ENCODE peak calls at places on chromosomes 6 and 20, in six cellular contexts. One of them, this sample, is unnamed.
A peak's percentile ranks its signal among the peaks of the same experiment; 100 is the strongest.

GRCh38 chr20:8805737-8806442 is 263.0 kb upstream of the PLCB4 start:
- DNase-seq in left lung: no peak
- DNase-seq in astrocyte: no peak
- DNase-seq in endothelial cell of umbilical vein: no peak
- DNase-seq in spleen: no peak
- DNase-seq in heart right ventricle: no peak
- DNase-seq in this sample: no peak

GRCh38 chr6:62999796-63000195 is 211.5 kb upstream of the FKBP1C start:
- DNase-seq in left lung: no peak
- DNase-seq in astrocyte: peak; percentile 1
- DNase-seq in endothelial cell of umbilical vein: no peak
- DNase-seq in spleen: no peak
- DNase-seq in heart right ventricle: no peak
- DNase-seq in this sample: no peak

GRCh38 chr6:38417521-38417920 is 222.2 kb downstream of the BTBD9 start:
- DNase-seq in left lung: no peak
- DNase-seq in astrocyte: no peak
- DNase-seq in endothelial cell of umbilical vein: no peak
- DNase-seq in spleen: no peak
- DNase-seq in heart right ventricle: no peak
- DNase-seq in this sample: no peak

GRCh38 chr6:131182991-131183425 is 47.7 kb downstream of the AKAP7 start:
- DNase-seq in left lung: no peak
- DNase-seq in astrocyte: no peak
- DNase-seq in endothelial cell of umbilical vein: peak; percentile 56
- DNase-seq in spleen: no peak
- DNase-seq in heart right ventricle: no peak
- DNase-seq in this sample: no peak

GRCh38 chr6:129730477-129731165 is 20.6 kb upstream of the ARHGAP18 start:
- DNase-seq in left lung: no peak
- DNase-seq in astrocyte: no peak
- DNase-seq in endothelial cell of umbilical vein: peak; percentile 63
- DNase-seq in spleen: no peak
- DNase-seq in heart right ventricle: no peak
- DNase-seq in this sample: no peak

GRCh38 chr6:51792273-51793030 is 295.0 kb downstream of the PKHD1 start:
- DNase-seq in left lung: no peak
- DNase-seq in astrocyte: no peak
- DNase-seq in endothelial cell of umbilical vein: no peak
- DNase-seq in spleen: no peak
- DNase-seq in heart right ventricle: no peak
- DNase-seq in this sample: no peak

GRCh38 chr20:36299459-36299858 is 6.7 kb upstream of the DLGAP4 start:
- DNase-seq in left lung: no peak
- DNase-seq in astrocyte: no peak
- DNase-seq in endothelial cell of umbilical vein: no peak
- DNase-seq in spleen: no peak
- DNase-seq in heart right ventricle: no peak
- DNase-seq in this sample: no peak

GRCh38 chr20:58106143-58106750 is 122.2 kb downstream of the ANKRD60 start:
- DNase-seq in left lung: no peak
- DNase-seq in astrocyte: no peak
- DNase-seq in endothelial cell of umbilical vein: no peak
- DNase-seq in spleen: no peak
- DNase-seq in heart right ventricle: no peak
- DNase-seq in this sample: no peak

GRCh38 chr20:62835931-62836861 is 19.3 kb downstream of the COL9A3 start:
- DNase-seq in left lung: peak; percentile 65
- DNase-seq in astrocyte: no peak
- DNase-seq in endothelial cell of umbilical vein: no peak
- DNase-seq in spleen: peak; percentile 71
- DNase-seq in heart right ventricle: peak; percentile 14
- DNase-seq in this sample: no peak

GRCh38 chr6:11773581-11773980 is 5.0 kb downstream of the ADTRP start:
- DNase-seq in left lung: no peak
- DNase-seq in astrocyte: no peak
- DNase-seq in endothelial cell of umbilical vein: no peak
- DNase-seq in spleen: no peak
- DNase-seq in heart right ventricle: no peak
- DNase-seq in this sample: no peak
- H3K27ac ChIP-seq in left lung: no peak overlapping the region
- H3K27ac ChIP-seq in astrocyte: no peak overlapping the region
- H3K27ac ChIP-seq in endothelial cell of umbilical vein: no peak overlapping the region
- H3K27ac ChIP-seq in spleen: no peak overlapping the region
- H3K27ac ChIP-seq in heart right ventricle: no peak overlapping the region
- H3K27ac ChIP-seq in this sample: no peak overlapping the region

GRCh38 chr6:163100259-163100658 is 314.3 kb upstream of the QKI start:
- DNase-seq in left lung: peak; percentile 76
- DNase-seq in astrocyte: no peak
- DNase-seq in endothelial cell of umbilical vein: no peak
- DNase-seq in spleen: no peak
- DNase-seq in heart right ventricle: no peak
- DNase-seq in this sample: no peak
- H3K27ac ChIP-seq in left lung: no peak overlapping the region
- H3K27ac ChIP-seq in astrocyte: no peak overlapping the region
- H3K27ac ChIP-seq in endothelial cell of umbilical vein: no peak overlapping the region
- H3K27ac ChIP-seq in spleen: no peak overlapping the region
- H3K27ac ChIP-seq in heart right ventricle: no peak overlapping the region
- H3K27ac ChIP-seq in this sample: no peak overlapping the region

DNA sequence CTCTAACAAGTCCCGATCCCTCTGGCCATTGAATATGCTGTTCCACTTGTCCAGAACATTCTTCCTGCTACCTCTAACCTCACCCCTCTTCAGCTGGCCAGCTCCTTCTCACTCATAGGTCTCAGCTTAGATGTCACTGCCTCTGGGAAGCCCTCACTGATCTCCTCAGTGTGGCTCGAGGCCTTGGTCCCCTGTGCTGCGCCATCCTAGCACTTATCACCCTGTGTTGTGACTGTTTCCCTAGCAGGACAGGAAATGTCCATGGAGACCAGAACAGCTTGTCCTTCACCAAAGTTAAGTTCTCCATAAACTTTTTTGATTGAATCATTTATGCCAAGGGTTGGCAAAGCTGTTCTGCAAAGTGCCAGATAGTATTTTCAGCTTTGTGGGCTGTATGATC is 6.4 kb upstream of the BNIP5 start:
- DNase-seq in left lung: no peak
- DNase-seq in astrocyte: no peak
- DNase-seq in endothelial cell of umbilical vein: no peak
- DNase-seq in spleen: no peak
- DNase-seq in heart right ventricle: no peak
- DNase-seq in this sample: no peak
- H3K27ac ChIP-seq in left lung: no peak overlapping the region
- H3K27ac ChIP-seq in astrocyte: no peak overlapping the region
- H3K27ac ChIP-seq in endothelial cell of umbilical vein: no peak overlapping the region
- H3K27ac ChIP-seq in spleen: no peak overlapping the region
- H3K27ac ChIP-seq in heart right ventricle: peak overlapping the region; percentile 31
- H3K27ac ChIP-seq in this sample: no peak overlapping the region

DNA sequence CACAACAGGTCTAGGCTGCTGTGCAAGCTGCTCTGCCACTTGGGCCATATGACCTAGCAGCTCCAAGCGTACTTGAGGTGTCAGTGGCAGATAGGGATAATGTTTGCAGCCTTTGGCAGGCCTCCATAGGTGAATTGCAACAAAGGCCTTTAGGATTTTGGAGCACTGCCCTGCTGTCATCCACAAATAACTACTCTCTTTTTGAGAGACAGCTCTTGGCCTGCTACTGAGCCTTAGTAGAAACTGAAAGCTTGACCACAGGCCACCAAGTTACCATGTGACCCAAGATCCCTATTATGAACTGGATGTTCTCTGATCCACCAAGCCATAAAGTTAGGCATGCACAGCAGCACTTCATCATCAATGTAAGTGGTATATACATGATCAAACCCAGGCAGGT is 29.9 kb downstream of the FBXO30 start:
- DNase-seq in left lung: no peak
- DNase-seq in astrocyte: no peak
- DNase-seq in endothelial cell of umbilical vein: no peak
- DNase-seq in spleen: no peak
- DNase-seq in heart right ventricle: peak; percentile 20
- DNase-seq in this sample: no peak
- H3K27ac ChIP-seq in left lung: no peak overlapping the region
- H3K27ac ChIP-seq in astrocyte: no peak overlapping the region
- H3K27ac ChIP-seq in endothelial cell of umbilical vein: no peak overlapping the region
- H3K27ac ChIP-seq in spleen: no peak overlapping the region
- H3K27ac ChIP-seq in heart right ventricle: no peak overlapping the region
- H3K27ac ChIP-seq in this sample: no peak overlapping the region

DNA sequence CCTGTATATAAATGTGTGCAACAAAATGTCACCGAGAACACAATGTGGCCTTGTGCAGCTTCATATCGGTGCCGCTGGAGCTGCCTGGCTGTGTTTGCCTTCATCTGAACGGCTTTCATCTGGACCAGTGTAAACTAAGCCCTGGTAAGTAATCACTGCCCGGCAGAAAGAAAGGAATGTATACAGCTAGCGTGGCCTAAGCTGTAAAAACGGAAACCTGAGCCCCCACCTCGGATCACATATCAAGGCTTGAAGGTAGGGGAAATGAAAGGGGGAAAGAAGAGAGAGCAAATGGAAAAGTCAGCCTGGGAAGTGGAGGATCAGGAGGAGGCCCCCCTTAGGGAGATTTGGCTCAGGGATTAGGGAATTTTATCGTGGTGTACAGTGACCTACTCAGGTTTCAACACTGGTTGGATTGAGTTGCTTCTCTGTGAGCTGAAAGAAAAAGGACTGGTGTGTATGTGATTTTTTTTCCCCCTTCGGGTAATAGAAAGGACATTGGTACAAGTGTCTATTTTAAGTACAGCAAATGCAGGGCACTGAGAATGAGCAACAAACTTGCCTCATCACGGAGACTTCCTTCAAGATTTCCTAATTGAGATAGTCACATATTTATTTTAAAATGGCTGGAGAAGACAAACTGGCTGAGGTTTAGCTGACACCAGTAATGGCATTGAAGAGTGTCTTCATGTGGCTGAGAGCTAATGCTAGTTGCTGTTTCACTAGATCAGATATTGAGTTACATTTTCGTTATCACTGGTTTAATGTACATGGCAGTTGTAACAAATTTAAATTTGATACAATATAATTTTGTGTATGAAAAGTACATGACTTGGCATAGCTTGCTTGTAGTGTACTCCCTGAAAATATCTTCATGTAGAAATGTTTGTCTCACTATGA is 3.5 kb downstream of the SOBP start:
- DNase-seq in left lung: no peak
- DNase-seq in astrocyte: peak; percentile 20
- DNase-seq in endothelial cell of umbilical vein: peak; percentile 22
- DNase-seq in spleen: no peak
- DNase-seq in heart right ventricle: no peak
- DNase-seq in this sample: no peak
- H3K27ac ChIP-seq in left lung: peak overlapping the region; percentile 21
- H3K27ac ChIP-seq in astrocyte: no peak overlapping the region
- H3K27ac ChIP-seq in endothelial cell of umbilical vein: peak overlapping the region; percentile 52
- H3K27ac ChIP-seq in spleen: no peak overlapping the region
- H3K27ac ChIP-seq in heart right ventricle: peak overlapping the region; percentile 83
- H3K27ac ChIP-seq in this sample: peak overlapping the region; percentile 78

GRCh38 chr20:770691-771090 is 2.4 kb upstream of the SLC52A3 start:
- DNase-seq in left lung: no peak
- DNase-seq in astrocyte: no peak
- DNase-seq in endothelial cell of umbilical vein: no peak
- DNase-seq in spleen: no peak
- DNase-seq in heart right ventricle: no peak
- DNase-seq in this sample: no peak

GRCh38 chr20:774680-775057 is 6.4 kb upstream of the SLC52A3 start:
- DNase-seq in left lung: no peak
- DNase-seq in astrocyte: no peak
- DNase-seq in endothelial cell of umbilical vein: no peak
- DNase-seq in spleen: no peak
- DNase-seq in heart right ventricle: no peak
- DNase-seq in this sample: no peak

GRCh38 chr20:774016-774679 is 5.8 kb upstream of the SLC52A3 start:
- DNase-seq in left lung: no peak
- DNase-seq in astrocyte: no peak
- DNase-seq in endothelial cell of umbilical vein: no peak
- DNase-seq in spleen: no peak
- DNase-seq in heart right ventricle: no peak
- DNase-seq in this sample: no peak

GRCh38 chr20:772806-773205 is 4.5 kb upstream of the SLC52A3 start:
- DNase-seq in left lung: no peak
- DNase-seq in astrocyte: no peak
- DNase-seq in endothelial cell of umbilical vein: no peak
- DNase-seq in spleen: no peak
- DNase-seq in heart right ventricle: no peak
- DNase-seq in this sample: no peak

GRCh38 chr20:771741-772464 is 3.6 kb upstream of the SLC52A3 start:
- DNase-seq in left lung: no peak
- DNase-seq in astrocyte: no peak
- DNase-seq in endothelial cell of umbilical vein: no peak
- DNase-seq in spleen: no peak
- DNase-seq in heart right ventricle: no peak
- DNase-seq in this sample: no peak
- H3K27ac ChIP-seq in left lung: no peak overlapping the region
- H3K27ac ChIP-seq in astrocyte: no peak overlapping the region
- H3K27ac ChIP-seq in endothelial cell of umbilical vein: no peak overlapping the region
- H3K27ac ChIP-seq in spleen: no peak overlapping the region
- H3K27ac ChIP-seq in heart right ventricle: no peak overlapping the region
- H3K27ac ChIP-seq in this sample: no peak overlapping the region

GRCh38 chr20:45067087-45067486 is 33.8 kb downstream of the KCNS1 start:
- DNase-seq in left lung: no peak
- DNase-seq in astrocyte: no peak
- DNase-seq in endothelial cell of umbilical vein: no peak
- DNase-seq in spleen: no peak
- DNase-seq in heart right ventricle: no peak
- DNase-seq in this sample: no peak
- H3K27ac ChIP-seq in left lung: no peak overlapping the region
- H3K27ac ChIP-seq in astrocyte: no peak overlapping the region
- H3K27ac ChIP-seq in endothelial cell of umbilical vein: no peak overlapping the region
- H3K27ac ChIP-seq in spleen: no peak overlapping the region
- H3K27ac ChIP-seq in heart right ventricle: no peak overlapping the region
- H3K27ac ChIP-seq in this sample: peak overlapping the region; percentile 51

DNA sequence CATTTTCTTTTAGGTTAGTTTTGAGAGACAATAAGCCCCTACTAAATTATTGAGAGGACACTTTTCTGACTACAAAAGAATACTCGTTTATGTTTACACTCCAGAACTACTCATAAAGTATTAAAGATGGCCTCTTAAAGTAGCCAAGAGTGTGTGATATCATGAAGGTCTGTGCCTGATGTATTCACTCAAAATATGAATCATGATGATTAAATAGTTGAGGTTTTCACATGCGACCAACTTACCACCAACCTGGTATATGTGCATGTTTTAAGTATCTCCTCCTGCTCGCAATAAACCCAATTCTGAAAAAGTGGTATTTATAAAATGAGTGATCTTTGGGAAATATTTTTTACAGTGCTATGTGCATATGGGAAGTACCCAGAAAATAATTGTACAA is 43.9 kb downstream of the IL20RA start:
- DNase-seq in left lung: no peak
- DNase-seq in astrocyte: peak; percentile 30
- DNase-seq in endothelial cell of umbilical vein: no peak
- DNase-seq in spleen: no peak
- DNase-seq in heart right ventricle: no peak
- DNase-seq in this sample: no peak
- H3K27ac ChIP-seq in left lung: no peak overlapping the region
- H3K27ac ChIP-seq in astrocyte: no peak overlapping the region
- H3K27ac ChIP-seq in endothelial cell of umbilical vein: no peak overlapping the region
- H3K27ac ChIP-seq in spleen: no peak overlapping the region
- H3K27ac ChIP-seq in heart right ventricle: no peak overlapping the region
- H3K27ac ChIP-seq in this sample: no peak overlapping the region